ENCODE peak calls at places on chromosomes 7 and 10, in seven cellular contexts. J is HL-60, I is cardiac fibroblast, T is astrocyte of the spinal cord, E is lower lobe of right lung, K is thoracic aorta, D is fibroblast of lung. A is an unnamed sample.

GRCh38 chr10:71513454-71513853 is 116.7 kb downstream of the CDH23 start:
- DNase-seq in E (no peak), T (no peak), D (no peak), J (no peak), I (no peak), K (no peak), A (no peak)

GRCh38 chr7:47669178-47669878 is 87.4 kb upstream of the TNS3 start:
- DNase-seq in I (peak; percentile 95), K (peak; percentile 49), E (peak; percentile 79), J (peak; percentile 67), T (peak; percentile 93), D (peak; percentile 97), A (peak; percentile 92)

GRCh38 chr10:132536241-132536963 is 1.2 kb upstream of the INPP5A start:
- DNase-seq in K (peak; percentile 2), J (no peak), D (peak; percentile 10), T (no peak), I (no peak), E (peak; percentile 51), A (peak; percentile 12)

GRCh38 chr10:114754445-114755320 is 66.9 kb upstream of the FHIP2A start:
- DNase-seq in D (peak; percentile 81), I (peak; percentile 33), T (peak; percentile 50), K (no peak), J (no peak), E (no peak), A (peak; percentile 7)

GRCh38 chr10:3397231-3397630 is 224.6 kb upstream of the PITRM1 start:
- DNase-seq in E (no peak), D (peak; percentile 18), I (peak; percentile 37), T (no peak), J (no peak), K (no peak), A (no peak)

GRCh38 chr7:351681-352480 is 61.9 kb downstream of the FOXL3 start:
- DNase-seq in E (no peak), D (no peak), I (no peak), T (no peak), J (no peak), K (no peak), A (no peak)

GRCh38 chr10:23368816-23369640 is 24.4 kb upstream of the C10orf67 start:
- DNase-seq in T (no peak), I (no peak), K (no peak), D (peak; percentile 24), E (no peak), J (no peak), A (no peak)

GRCh38 chr10:122521011-122521410 is 39.5 kb upstream of the DMBT1 start:
- DNase-seq in I (no peak), J (no peak), E (no peak), D (peak; percentile 26), T (peak; percentile 30), K (no peak), A (peak; percentile 36)

GRCh38 chr10:122559228-122559627 is 1.3 kb upstream of the DMBT1 start:
- DNase-seq in K (no peak), D (peak; percentile 10), J (no peak), E (no peak), T (no peak), I (no peak), A (no peak)

GRCh38 chr7:105623378-105623777 is 42.1 kb upstream of the EFCAB10 start:
- DNase-seq in E (no peak), K (no peak), I (no peak), T (no peak), D (no peak), J (no peak), A (no peak)

DNA sequence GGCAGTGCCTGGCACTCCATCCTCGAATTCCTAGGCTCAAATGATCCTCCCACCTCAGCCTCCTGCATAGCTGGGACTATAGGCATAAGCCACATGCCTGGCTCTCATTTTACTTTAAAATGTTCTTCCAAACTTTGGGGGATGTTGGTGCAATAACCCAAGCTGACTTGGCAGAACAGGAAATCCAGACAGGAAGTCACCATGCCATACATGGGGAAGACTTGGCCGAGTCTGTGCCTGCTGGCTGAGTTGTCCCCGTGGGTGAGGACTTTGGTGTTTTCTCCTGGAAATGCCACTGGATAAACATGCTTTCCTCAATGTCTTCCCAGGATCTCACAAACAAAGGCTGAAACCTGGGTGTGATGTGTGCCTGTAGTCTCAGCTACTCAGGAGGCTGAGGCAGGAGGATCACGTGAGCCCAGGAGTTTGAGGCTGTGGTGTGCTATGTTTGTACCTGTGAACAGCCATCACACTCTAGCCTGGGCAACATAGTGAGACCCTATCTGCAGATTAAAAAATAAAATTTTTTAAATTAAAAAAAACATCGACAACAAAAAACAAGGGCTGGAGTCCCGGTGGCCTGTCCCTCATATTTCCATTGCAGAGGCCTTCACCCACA is 19.8 kb downstream of the HKDC1 start:
- DNase-seq in I (peak; percentile 47), J (peak; percentile 48), T (no peak), E (no peak), K (no peak), D (peak; percentile 34), A (peak; percentile 48)
- TF ChIP-seq CTCF in I (no peak), J (no peak), T (no peak), E (no peak), K (no peak), D (no peak), A (no peak)

GRCh38 chr7:122140918-122141317 is 3.1 kb downstream of the AASS start:
- DNase-seq in K (no peak), I (peak; percentile 10), T (no peak), D (no peak), J (no peak), E (no peak), A (no peak)

GRCh38 chr7:122148081-122148480 is 4.0 kb upstream of the AASS start:
- DNase-seq in J (no peak), I (no peak), E (no peak), K (no peak), D (no peak), T (no peak), A (no peak)

GRCh38 chr7:122143751-122144711 is at the start of gene AASS:
- DNase-seq in E (peak; percentile 96), K (peak; percentile 95), D (peak; percentile 96), T (peak; percentile 95), J (peak; percentile 5), I (peak; percentile 96), A (peak; percentile 97)

GRCh38 chr7:122145937-122146336 is 1.9 kb upstream of the AASS start:
- DNase-seq in K (no peak), E (no peak), I (no peak), T (no peak), D (no peak), J (no peak), A (no peak)

GRCh38 chr7:122143376-122143750 is 686 bp downstream of the AASS start:
- DNase-seq in T (peak; percentile 44), K (no peak), I (peak; percentile 34), E (no peak), J (no peak), D (peak; percentile 38), A (peak; percentile 30)
- H3K4me3 ChIP-seq in T (peak overlapping the region; percentile 81), K (peak overlapping the region; percentile 100), I (peak overlapping the region; percentile 96), E (peak overlapping the region; percentile 69), J (no peak overlapping the region), D (peak overlapping the region; percentile 85), A (peak overlapping the region; percentile 74)

DNA sequence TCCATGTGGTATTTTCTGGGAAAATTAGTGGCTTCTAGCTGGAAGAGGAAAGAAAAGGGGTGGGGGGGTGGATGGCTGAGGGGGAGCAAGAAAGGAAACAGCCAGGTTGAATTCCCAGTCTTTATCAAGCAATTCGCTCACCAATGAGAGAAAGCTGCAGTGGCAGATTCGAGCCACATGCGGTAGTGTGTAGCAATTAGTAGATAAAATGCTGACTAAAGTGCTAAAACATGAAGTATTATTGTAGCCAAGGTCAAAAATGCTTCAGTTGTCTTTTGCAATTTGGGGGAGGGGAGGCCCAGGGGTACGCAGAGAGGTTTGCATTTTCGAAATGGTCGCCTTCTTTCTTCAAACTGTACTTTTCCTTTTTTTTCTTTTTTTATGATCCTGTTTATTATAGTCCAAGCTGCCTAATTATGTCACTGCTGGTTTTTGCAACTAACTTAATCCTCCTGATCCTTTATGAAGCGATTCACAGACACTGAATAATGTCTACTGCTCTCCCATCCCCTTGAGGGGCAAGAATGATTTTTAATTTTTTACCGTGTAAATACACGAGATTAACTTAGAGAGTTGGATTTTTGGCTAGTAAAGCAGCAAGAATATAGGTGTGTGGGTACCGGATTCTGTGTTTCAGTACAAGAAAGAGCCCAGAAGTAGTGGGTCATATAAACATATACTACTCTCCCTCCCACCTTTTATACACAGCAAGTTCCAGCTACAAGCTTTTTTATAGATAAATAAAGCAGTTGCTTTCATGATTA is 3.6 kb upstream of the ARID5B start:
- DNase-seq in K (no peak), J (no peak), T (peak; percentile 55), I (peak; percentile 54), E (peak; percentile 56), D (peak; percentile 73), A (peak; percentile 69)
- TF ChIP-seq CTCF in K (peak; percentile 55), J (peak; percentile 6), T (peak; percentile 40), I (peak; percentile 46), E (peak; percentile 30), D (peak; percentile 14), A (peak; percentile 50)

DNA sequence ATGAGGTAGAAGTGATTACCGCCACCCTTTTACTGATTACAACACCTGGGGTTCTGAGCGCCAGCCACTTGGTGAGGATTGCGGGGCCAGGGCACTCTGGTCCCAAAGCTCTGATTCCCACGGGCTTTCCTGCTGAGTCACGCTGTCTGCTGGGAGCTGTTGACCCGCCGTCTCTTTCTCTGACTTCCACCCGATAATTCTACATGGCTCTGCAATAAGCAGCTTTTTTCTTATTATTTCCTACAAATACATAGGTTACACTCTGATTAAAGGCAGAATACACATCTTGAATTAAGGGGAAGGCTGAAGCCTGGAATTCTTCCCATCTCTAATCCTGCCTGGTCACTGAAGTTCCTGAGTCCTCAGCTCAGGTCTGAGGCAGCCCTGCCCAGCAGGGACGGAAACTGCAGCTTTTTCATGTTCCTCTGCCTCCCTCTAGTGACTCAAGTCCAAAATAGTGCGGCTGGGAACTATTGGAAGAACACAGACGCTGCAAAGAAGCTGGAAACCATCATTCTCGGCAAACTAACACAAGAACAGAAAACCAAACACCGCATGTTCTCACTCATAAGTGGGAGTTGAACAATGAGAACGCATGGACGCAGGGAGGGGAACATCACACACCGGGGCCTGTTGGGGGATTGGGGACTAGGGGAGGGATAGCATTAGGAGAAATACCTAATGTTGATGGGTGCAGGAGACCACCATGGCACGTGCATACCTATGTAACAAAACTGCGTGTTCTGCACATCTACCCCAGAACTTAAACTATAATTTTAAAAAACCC is 178.3 kb downstream of the PRKCQ start:
- DNase-seq in D (peak; percentile 88), J (peak; percentile 49), T (peak; percentile 94), E (peak; percentile 81), I (peak; percentile 95), K (peak; percentile 61), A (peak; percentile 94)
- H3K4me3 ChIP-seq in D (peak overlapping the region; percentile 32), J (no peak overlapping the region), T (peak overlapping the region; percentile 30), E (peak overlapping the region; percentile 45), I (peak overlapping the region; percentile 37), K (peak overlapping the region; percentile 58), A (peak overlapping the region; percentile 39)

GRCh38 chr10:50582061-50582460 is 41.7 kb downstream of the SGMS1 start:
- DNase-seq in I (no peak), D (peak; percentile 50), T (no peak), E (no peak), J (no peak), K (no peak), A (no peak)
- TF ChIP-seq CTCF in I (no peak), D (no peak), T (no peak), E (no peak), J (no peak), K (no peak), A (no peak)

GRCh38 chr7:99992330-99993037 is 16.7 kb upstream of the AZGP1 start:
- DNase-seq in T (no peak), J (no peak), D (no peak), K (no peak), E (no peak), I (no peak), A (no peak)
- H3K4me3 ChIP-seq in T (no peak overlapping the region), J (no peak overlapping the region), D (no peak overlapping the region), K (no peak overlapping the region), E (no peak overlapping the region), I (no peak overlapping the region), A (no peak overlapping the region)

GRCh38 chr7:132503415-132503814 is 72.9 kb downstream of the PLXNA4 start:
- DNase-seq in I (no peak), E (no peak), T (no peak), K (no peak), D (no peak), J (no peak), A (no peak)
- TF ChIP-seq CTCF in I (no peak), E (no peak), T (no peak), K (no peak), D (no peak), J (no peak), A (no peak)

A was measured in fibroblast of pulmonary artery.